ENCODE peak calls at places on chromosomes 16 and 17, in six cellular contexts. P is A549, M is tibial nerve, U is body of pancreas, X is adrenal gland, O is NB4. T is an unnamed sample.

GRCh38 chr16:16071631-16072244 is 122.3 kb downstream of the ABCC1 start:
- DNase-seq in P (no peak), M (no peak), U (peak; percentile 81), X (peak; percentile 61), O (peak; percentile 41), T (no peak)

GRCh38 chr16:65497571-65497970 is 375.7 kb upstream of the CDH11 start:
- DNase-seq in P (no peak), M (no peak), U (no peak), X (no peak), O (no peak), T (no peak)

GRCh38 chr17:1241904-1242303 is 28.3 kb upstream of the BHLHA9 start:
- DNase-seq in P (no peak), M (peak; percentile 28), U (peak; percentile 33), X (no peak), O (no peak), T (no peak)

GRCh38 chr17:27489045-27489715 is 32.9 kb downstream of the KSR1 start:
- DNase-seq in P (peak; percentile 28), M (peak; percentile 78), U (peak; percentile 56), X (peak; percentile 73), O (peak; percentile 61), T (no peak)

GRCh38 chr17:6755281-6755680 is 565 bp upstream of the XAF1 start:
- DNase-seq in P (no peak), M (no peak), U (no peak), X (no peak), O (no peak), T (no peak)

GRCh38 chr16:31010539-31010938 is at the start of gene STX1B:
- DNase-seq in P (no peak), M (no peak), U (no peak), X (no peak), O (no peak), T (no peak)

GRCh38 chr16:62298567-62298966 is 262.3 kb upstream of the CDH8 start:
- DNase-seq in P (no peak), M (no peak), U (no peak), X (no peak), O (no peak), T (no peak)

GRCh38 chr17:4393806-4394205 is 27.3 kb upstream of the UBE2G1 start:
- DNase-seq in P (no peak), M (no peak), U (no peak), X (no peak), O (no peak), T (no peak)

GRCh38 chr16:68732068-68732680 is 4.9 kb upstream of the CDH1 start:
- DNase-seq in P (peak; percentile 64), M (no peak), U (peak; percentile 92), X (no peak), O (no peak), T (peak; percentile 94)

GRCh38 chr16:67552476-67552875 is 9.8 kb upstream of the CTCF start:
- DNase-seq in P (no peak), M (no peak), U (peak; percentile 64), X (peak; percentile 70), O (peak; percentile 65), T (no peak)

GRCh38 chr16:87060026-87060986 is 256.9 kb downstream of the C16orf95 start:
- DNase-seq in P (no peak), M (no peak), U (no peak), X (peak; percentile 18), O (peak; percentile 94), T (no peak)

GRCh38 chr17:65558683-65559311 is 2.7 kb downstream of the AXIN2 start:
- DNase-seq in P (no peak), M (no peak), U (no peak), X (no peak), O (no peak), T (no peak)

GRCh38 chr16:63655846-63656245 is 1466.0 kb downstream of the CDH11 start:
- DNase-seq in P (no peak), M (no peak), U (no peak), X (no peak), O (no peak), T (no peak)
- TF ChIP-seq POLR2A in P (no peak), M (no peak), U (no peak), X (no peak), O (no peak), T (no peak)

GRCh38 chr17:49132699-49133364 is at the start of gene B4GALNT2:
- DNase-seq in P (peak; percentile 83), M (no peak), U (peak; percentile 38), X (no peak), O (no peak), T (no peak)
- TF ChIP-seq POLR2A in P (no peak), M (no peak), U (no peak), X (no peak), O (no peak), T (no peak)

GRCh38 chr16:9226924-9227323 is 135.5 kb downstream of the HAPSTR1 start:
- DNase-seq in P (no peak), M (no peak), U (no peak), X (no peak), O (no peak), T (no peak)
- TF ChIP-seq POLR2A in P (no peak), M (no peak), U (no peak), X (no peak), O (no peak), T (no peak)

DNA sequence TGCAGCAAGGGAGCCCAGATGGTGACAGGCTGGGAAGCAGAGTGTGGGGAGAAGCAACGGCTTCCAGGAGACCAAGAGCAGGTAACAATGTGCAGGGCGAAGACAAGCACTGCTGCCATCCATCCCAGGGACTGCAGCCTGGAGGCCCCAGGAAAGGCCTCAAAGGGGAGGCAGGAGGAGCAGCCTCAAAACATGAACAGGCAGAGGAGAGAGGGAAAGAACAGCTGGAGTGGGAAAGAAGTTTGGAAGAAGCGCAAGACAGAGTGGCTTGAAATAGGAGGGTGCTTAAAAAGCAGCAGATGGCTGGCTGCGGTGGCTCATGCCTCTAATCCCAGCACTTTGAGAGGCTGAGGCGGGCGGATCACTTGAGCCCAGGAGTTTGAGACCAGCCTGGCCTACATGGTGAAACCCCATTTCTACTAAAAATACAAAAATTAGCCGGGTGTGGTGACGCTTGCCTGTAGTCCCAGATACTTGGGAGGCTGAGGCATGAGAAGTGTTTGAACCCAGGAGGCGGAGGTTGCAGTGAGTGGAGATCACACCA is 52.5 kb downstream of the COG7 start:
- DNase-seq in P (no peak), M (no peak), U (no peak), X (no peak), O (no peak), T (no peak)
- TF ChIP-seq POLR2A in P (no peak), M (no peak), U (no peak), X (no peak), O (no peak), T (no peak)

T was measured in H54.